ENCODE peak calls at places on chromosome 19, in four cellular contexts. One of them, this sample, is unnamed. For H3K36me3, the result is how much of the 10 kb centered on the place peaks cover.

GRCh38 chr19:53422551-53422950 is 9.2 kb upstream of the ZNF761 start:
- DNase-seq in H1: no peak
- DNase-seq in GM12878: no peak
- DNase-seq in HepG2: no peak
- DNase-seq in this sample: no peak

GRCh38 chr19:57746580-57747471 is at the start of gene ZNF776:
- DNase-seq in H1: peak
- DNase-seq in GM12878: peak
- DNase-seq in HepG2: peak
- DNase-seq in this sample: peak

GRCh38 chr19:34667349-34668076 is 9.4 kb downstream of the SCGB2B2 start:
- DNase-seq in H1: no peak
- DNase-seq in GM12878: no peak
- DNase-seq in HepG2: peak
- DNase-seq in this sample: no peak

GRCh38 chr19:2277138-2277537 is 4.8 kb downstream of the PEAK3 start:
- DNase-seq in H1: no peak
- DNase-seq in GM12878: no peak
- DNase-seq in HepG2: no peak
- DNase-seq in this sample: no peak

GRCh38 chr19:39843919-39844793 is 2.0 kb downstream of the FBL start:
- DNase-seq in H1: no peak
- DNase-seq in GM12878: no peak
- DNase-seq in HepG2: peak
- DNase-seq in this sample: no peak

GRCh38 chr19:41367848-41368301 is 3.9 kb upstream of the B9D2 start:
- DNase-seq in H1: no peak
- DNase-seq in GM12878: no peak
- DNase-seq in HepG2: no peak
- DNase-seq in this sample: no peak

GRCh38 chr19:35206379-35206778 is 22.2 kb downstream of the FAM187B start:
- DNase-seq in H1: no peak
- DNase-seq in GM12878: peak
- DNase-seq in HepG2: no peak
- DNase-seq in this sample: no peak

GRCh38 chr19:8988204-8988603 is 22.0 kb downstream of the MUC16 start:
- DNase-seq in H1: no peak
- DNase-seq in GM12878: no peak
- DNase-seq in HepG2: no peak
- DNase-seq in this sample: peak

GRCh38 chr19:56566904-56567273 is 379 bp upstream of the ZNF470 start:
- DNase-seq in H1: no peak
- DNase-seq in GM12878: no peak
- DNase-seq in HepG2: no peak
- DNase-seq in this sample: no peak

GRCh38 chr19:33622809-33623511 is 1.2 kb downstream of the CHST8 start:
- DNase-seq in H1: no peak
- DNase-seq in GM12878: no peak
- DNase-seq in HepG2: no peak
- DNase-seq in this sample: no peak

GRCh38 chr19:16421982-16422381 is 49.8 kb downstream of the EPS15L1 start:
- DNase-seq in H1: no peak
- DNase-seq in GM12878: no peak
- DNase-seq in HepG2: no peak
- DNase-seq in this sample: no peak

DNA sequence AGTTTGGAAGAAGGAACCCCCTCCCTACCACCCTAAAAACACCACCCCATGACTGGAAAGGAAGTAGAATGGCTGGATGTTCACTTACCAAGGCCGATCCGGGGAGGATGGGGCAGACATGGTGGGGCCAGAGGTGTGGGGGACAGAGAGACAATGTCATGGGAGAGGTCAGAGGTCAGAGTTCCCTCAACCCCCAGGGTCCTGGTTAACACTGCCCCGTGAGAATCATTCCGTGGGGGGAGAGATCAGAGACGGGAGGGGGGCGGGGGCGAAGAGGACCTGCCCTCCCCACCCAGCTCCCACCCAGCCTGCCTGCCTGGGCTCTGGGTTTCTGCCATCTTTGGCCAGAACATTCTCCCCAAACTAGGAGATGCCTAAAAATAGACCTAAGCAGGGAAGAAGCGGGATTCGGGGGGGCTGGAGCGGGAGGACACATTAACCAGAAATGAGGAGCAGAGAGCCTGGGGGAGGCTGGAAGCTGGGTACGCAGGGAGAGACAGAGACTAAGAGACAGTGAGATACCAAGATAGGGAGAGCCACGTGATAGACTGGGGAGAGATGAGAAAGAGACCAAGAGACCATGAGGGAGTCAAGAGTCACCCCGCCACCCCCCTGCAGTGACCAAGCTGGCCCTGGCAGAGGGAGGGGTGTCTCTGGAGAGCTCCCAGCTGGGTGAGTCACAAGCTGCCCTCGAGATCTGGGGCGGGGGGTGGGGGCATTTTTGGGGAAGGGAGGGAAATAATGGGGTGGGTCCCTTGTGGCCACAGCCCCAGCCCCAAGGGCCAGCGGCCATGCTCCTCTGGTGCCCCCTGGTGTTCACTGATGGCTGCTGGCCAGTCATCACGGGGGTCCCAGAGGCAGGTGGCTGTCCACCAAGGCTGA is 6.1 kb upstream of the KANK2 start:
- DNase-seq in H1: peak
- DNase-seq in GM12878: no peak
- DNase-seq in HepG2: peak
- DNase-seq in this sample: no peak
- TF ChIP-seq SUZ12 in H1: no peak
- TF ChIP-seq SUZ12 in GM12878: no peak
- TF ChIP-seq SUZ12 in HepG2: no peak
- TF ChIP-seq SUZ12 in this sample: no peak

DNA sequence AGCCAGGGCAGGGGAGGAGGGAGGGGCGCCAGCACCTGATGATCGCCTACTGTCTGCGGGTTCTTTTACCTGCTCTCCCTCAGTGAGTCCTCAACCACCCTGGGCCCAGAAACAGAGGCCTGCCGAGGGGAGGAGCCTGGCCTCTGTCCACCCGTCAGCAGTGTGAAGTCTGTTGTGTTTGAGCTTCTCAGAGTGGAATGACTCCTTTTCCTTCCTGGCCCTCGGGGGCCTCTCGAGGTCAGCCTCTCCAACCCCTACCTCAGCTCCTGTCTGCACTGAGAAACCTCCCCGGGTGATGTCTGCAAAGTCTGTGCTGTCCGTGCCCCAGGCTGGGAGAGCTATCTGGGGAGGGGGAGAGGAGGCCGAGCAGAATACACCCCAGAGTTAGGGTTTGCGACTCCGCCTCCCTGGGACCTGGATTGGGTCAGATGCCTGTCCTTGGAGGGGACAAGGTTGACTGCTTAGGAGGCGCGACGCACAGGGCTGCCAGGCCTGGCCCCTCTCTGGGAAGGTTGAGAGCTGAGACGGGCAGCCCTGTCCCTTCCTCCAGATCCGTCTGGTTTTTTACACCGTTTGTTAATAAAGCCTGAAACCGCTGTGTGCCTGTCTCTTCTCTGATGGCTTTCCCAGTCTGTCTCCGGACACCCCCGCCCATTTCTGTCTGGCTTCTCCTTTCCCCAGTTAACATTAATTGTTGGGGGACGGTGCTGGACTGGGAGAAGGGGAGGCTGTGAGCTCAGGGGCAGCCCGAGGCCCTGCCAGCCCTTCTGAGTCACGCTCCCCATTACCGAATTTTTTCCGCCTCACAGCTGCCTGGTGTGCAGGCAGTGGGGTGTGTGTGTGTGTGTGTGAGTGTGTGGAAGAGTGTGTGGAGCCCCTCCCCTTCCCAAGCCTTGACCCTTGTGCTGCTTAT is 1.0 kb upstream of the SSC5D start:
- DNase-seq in H1: no peak
- DNase-seq in GM12878: no peak
- DNase-seq in HepG2: peak
- DNase-seq in this sample: no peak
- H3K36me3 ChIP-seq in H1: under half
- H3K36me3 ChIP-seq in GM12878: under half
- H3K36me3 ChIP-seq in HepG2: under half
- H3K36me3 ChIP-seq in this sample: under half

DNA sequence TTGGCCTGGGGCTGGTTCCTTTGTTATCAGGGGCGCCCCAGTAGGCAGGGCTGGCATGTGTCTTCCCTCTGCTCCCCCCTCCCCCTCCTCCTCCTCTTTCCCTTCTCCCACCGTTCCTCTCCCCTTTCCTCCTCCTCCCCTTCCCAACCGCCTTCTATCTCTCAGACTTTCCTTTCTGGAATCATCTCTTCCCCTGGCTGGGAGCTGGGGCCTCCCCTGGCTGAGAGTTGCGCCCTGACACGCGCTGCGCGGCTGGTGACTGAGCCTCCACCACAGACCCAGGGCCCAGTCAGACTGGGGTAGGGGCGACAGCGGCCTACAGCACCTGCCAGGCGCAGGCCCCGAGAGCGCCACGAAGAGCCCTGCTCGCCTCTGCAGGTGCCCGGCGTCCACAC is 2.8 kb downstream of the PNMA8B start:
- DNase-seq in H1: no peak
- DNase-seq in GM12878: no peak
- DNase-seq in HepG2: no peak
- DNase-seq in this sample: no peak
- H3K4me3 ChIP-seq in H1: peak
- H3K4me3 ChIP-seq in GM12878: no peak
- H3K4me3 ChIP-seq in HepG2: no peak
- H3K4me3 ChIP-seq in this sample: no peak

DNA sequence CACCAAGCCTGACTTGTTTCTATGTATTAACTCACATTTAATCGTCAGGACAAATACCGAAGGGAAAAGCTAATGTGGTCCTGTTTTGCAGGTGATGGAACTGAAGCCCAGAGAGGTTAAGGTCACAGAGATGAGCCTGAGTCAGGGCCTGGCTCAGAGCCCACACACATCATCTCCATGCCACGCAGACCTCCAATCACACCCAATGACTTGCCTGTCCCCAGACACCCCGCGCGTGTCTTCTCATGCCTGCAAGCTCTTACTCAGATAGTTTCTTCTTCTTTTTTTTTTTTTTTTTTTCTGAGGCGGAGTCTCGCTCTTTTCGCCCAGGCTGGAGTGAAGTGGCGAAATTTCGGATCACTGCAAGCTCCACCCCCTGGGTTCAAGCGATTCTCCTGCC is 16.4 kb downstream of the SIX5 start:
- DNase-seq in H1: no peak
- DNase-seq in GM12878: no peak
- DNase-seq in HepG2: no peak
- DNase-seq in this sample: no peak
- TF ChIP-seq SUZ12 in H1: no peak
- TF ChIP-seq SUZ12 in GM12878: no peak
- TF ChIP-seq SUZ12 in HepG2: no peak
- TF ChIP-seq SUZ12 in this sample: no peak

DNA sequence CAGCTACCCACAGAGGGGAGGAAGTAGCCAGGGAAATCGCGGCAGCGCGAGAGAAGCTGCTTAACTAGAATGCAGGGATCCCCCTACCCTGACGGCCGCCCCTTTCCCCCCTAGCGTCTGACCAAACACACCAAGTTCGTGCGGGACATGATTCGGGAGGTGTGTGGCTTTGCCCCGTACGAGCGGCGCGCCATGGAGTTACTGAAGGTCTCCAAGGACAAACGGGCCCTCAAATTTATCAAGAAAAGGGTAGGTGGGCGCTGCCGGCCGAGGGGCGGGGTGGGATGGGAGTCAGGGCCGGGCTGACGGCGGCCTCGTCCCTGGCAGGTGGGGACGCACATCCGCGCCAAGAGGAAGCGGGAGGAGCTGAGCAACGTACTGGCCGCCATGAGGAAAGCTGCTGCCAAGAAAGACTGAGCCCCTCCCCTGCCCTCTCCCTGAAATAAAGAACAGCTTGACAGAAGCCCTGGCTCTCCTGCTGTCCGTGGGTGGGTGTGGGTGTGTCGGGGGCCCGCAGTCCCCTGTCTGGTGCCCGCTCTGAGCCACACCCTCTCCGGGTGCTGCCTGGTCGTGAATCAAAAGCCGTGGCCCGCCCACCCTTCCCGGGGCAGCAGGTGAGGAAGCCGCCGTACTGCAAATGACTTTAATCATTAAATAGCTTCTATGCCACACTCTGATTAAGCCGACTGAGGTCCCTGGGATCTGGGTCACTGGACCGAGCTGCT is 1.3 kb downstream of the RPL36 start:
- DNase-seq in H1: no peak
- DNase-seq in GM12878: no peak
- DNase-seq in HepG2: no peak
- DNase-seq in this sample: no peak
- H3K36me3 ChIP-seq in H1: under half
- H3K36me3 ChIP-seq in GM12878: under half
- H3K36me3 ChIP-seq in HepG2: under half
- H3K36me3 ChIP-seq in this sample: half or more

DNA sequence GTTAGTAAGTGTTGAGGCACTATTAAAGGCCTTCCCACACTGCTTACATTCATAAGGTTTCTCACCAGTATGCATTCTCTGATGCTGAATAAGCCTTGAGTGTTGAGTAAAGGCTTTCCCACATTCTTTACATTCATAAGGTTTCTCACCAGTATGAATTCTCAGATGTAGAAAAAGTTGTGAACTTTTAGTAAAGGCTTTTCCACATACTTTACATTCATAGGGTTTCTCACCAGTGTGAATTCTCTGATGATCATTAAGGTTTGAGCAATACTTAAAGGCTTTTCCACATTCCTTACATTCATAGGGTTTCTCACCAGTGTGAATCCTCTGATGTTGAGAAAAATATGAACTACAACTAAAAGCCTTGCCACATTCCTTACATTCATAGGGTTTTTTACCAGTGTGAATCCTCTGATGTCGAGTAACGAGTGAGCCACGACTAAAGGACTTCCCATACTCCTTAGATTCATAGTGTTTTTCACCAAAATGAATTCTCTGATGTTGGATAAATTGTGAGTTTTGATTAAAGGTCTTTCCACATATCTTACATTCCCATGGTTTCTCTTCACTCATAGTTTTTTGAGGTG is 24.2 kb downstream of the ZNF829 start:
- DNase-seq in H1: no peak
- DNase-seq in GM12878: no peak
- DNase-seq in HepG2: no peak
- DNase-seq in this sample: no peak
- H3K4me3 ChIP-seq in H1: no peak
- H3K4me3 ChIP-seq in GM12878: peak
- H3K4me3 ChIP-seq in HepG2: no peak
- H3K4me3 ChIP-seq in this sample: no peak

DNA sequence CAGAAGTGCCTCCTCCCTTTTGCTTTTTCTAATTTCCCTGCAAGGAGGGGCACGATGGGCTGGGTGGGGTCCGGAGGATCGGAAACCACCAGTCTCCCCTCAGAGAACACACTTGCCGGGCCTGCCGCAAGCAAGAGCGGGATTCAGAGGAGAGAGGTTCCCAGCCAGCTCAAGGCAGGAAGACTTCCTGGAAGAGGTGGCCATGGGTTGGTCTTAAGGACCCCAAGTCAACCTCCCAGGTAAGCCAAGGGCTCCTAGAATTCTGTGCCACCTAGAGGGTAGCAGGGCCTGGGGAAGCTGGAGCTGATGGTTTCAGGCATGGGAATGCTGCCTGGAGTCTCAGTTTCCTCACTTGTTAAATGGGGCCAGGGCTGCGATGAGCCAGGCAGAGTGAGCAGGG is 30.4 kb upstream of the ADGRE5 start:
- DNase-seq in H1: no peak
- DNase-seq in GM12878: no peak
- DNase-seq in HepG2: no peak
- DNase-seq in this sample: no peak
- TF ChIP-seq SUZ12 in H1: no peak
- TF ChIP-seq SUZ12 in GM12878: no peak
- TF ChIP-seq SUZ12 in HepG2: no peak
- TF ChIP-seq SUZ12 in this sample: no peak

This sample was measured in NT2/D1.